ENCODE peak calls at places on chromosomes 5 and 9, in six cellular contexts. One of them, this sample, is unnamed.

GRCh38 chr5:150325426-150325825 is 22.7 kb upstream of the ARSI start:
- DNase-seq in GM12878: no peak
- DNase-seq in H1: no peak
- DNase-seq in HepG2: no peak
- DNase-seq in HCT116: no peak
- DNase-seq in endothelial cell of umbilical vein: no peak
- DNase-seq in this sample: no peak

GRCh38 chr5:154487541-154487940 is 9.5 kb upstream of the HAND1 start:
- DNase-seq in endothelial cell of umbilical vein: no peak
- DNase-seq in GM12878: peak
- DNase-seq in H1: no peak
- DNase-seq in HCT116: no peak
- DNase-seq in HepG2: no peak
- DNase-seq in this sample: no peak

GRCh38 chr9:133700861-133701320 is 37.3 kb downstream of the SARDH start:
- DNase-seq in endothelial cell of umbilical vein: no peak
- DNase-seq in HepG2: no peak
- DNase-seq in H1: no peak
- DNase-seq in HCT116: no peak
- DNase-seq in GM12878: no peak
- DNase-seq in this sample: no peak

GRCh38 chr9:38362912-38363588 is 29.5 kb upstream of the ALDH1B1 start:
- DNase-seq in HepG2: peak
- DNase-seq in GM12878: peak
- DNase-seq in HCT116: peak
- DNase-seq in H1: no peak
- DNase-seq in endothelial cell of umbilical vein: peak
- DNase-seq in this sample: peak

GRCh38 chr9:87599901-87600610 is 102.4 kb downstream of the DAPK1 start:
- DNase-seq in HCT116: no peak
- DNase-seq in GM12878: no peak
- DNase-seq in endothelial cell of umbilical vein: peak
- DNase-seq in H1: no peak
- DNase-seq in HepG2: peak
- DNase-seq in this sample: no peak

GRCh38 chr9:101727621-101728524 is 10.6 kb downstream of the GRIN3A start:
- DNase-seq in HCT116: no peak
- DNase-seq in HepG2: peak
- DNase-seq in GM12878: no peak
- DNase-seq in endothelial cell of umbilical vein: no peak
- DNase-seq in H1: no peak
- DNase-seq in this sample: peak

GRCh38 chr9:110016340-110016739 is 191.6 kb downstream of the C9orf152 start:
- DNase-seq in H1: no peak
- DNase-seq in HCT116: peak
- DNase-seq in HepG2: peak
- DNase-seq in GM12878: no peak
- DNase-seq in endothelial cell of umbilical vein: peak
- DNase-seq in this sample: no peak

GRCh38 chr9:123399803-123400378 is 43.9 kb downstream of the CRB2 start:
- DNase-seq in GM12878: no peak
- DNase-seq in endothelial cell of umbilical vein: peak
- DNase-seq in HCT116: no peak
- DNase-seq in H1: peak
- DNase-seq in HepG2: no peak
- DNase-seq in this sample: peak

GRCh38 chr9:70563437-70564204 is 149.2 kb upstream of the KLF9 start:
- DNase-seq in GM12878: peak
- DNase-seq in HCT116: no peak
- DNase-seq in HepG2: no peak
- DNase-seq in H1: no peak
- DNase-seq in endothelial cell of umbilical vein: no peak
- DNase-seq in this sample: no peak

GRCh38 chr9:69579749-69580581 is 92.2 kb downstream of the APBA1 start:
- DNase-seq in GM12878: no peak
- DNase-seq in H1: no peak
- DNase-seq in HCT116: no peak
- DNase-seq in endothelial cell of umbilical vein: no peak
- DNase-seq in HepG2: peak
- DNase-seq in this sample: no peak

GRCh38 chr9:133131506-133131905 is 10.5 kb upstream of the RALGDS start:
- DNase-seq in HCT116: no peak
- DNase-seq in H1: no peak
- DNase-seq in GM12878: no peak
- DNase-seq in endothelial cell of umbilical vein: no peak
- DNase-seq in HepG2: no peak
- DNase-seq in this sample: no peak

GRCh38 chr5:123490974-123491373 is 21.0 kb upstream of the CSNK1G3 start:
- DNase-seq in HepG2: no peak
- DNase-seq in H1: no peak
- DNase-seq in HCT116: no peak
- DNase-seq in endothelial cell of umbilical vein: no peak
- DNase-seq in GM12878: no peak
- DNase-seq in this sample: no peak

GRCh38 chr5:130624805-130625204 is 540.3 kb downstream of the HINT1 start:
- DNase-seq in GM12878: no peak
- DNase-seq in endothelial cell of umbilical vein: no peak
- DNase-seq in HepG2: no peak
- DNase-seq in HCT116: no peak
- DNase-seq in H1: no peak
- DNase-seq in this sample: no peak

GRCh38 chr5:134184155-134185135 is 7.7 kb upstream of the SKP1 start:
- DNase-seq in GM12878: peak
- DNase-seq in endothelial cell of umbilical vein: peak
- DNase-seq in HepG2: peak
- DNase-seq in H1: peak
- DNase-seq in HCT116: peak
- DNase-seq in this sample: peak

GRCh38 chr5:144815131-144815530 is 644.5 kb downstream of the KCTD16 start:
- DNase-seq in HepG2: no peak
- DNase-seq in endothelial cell of umbilical vein: no peak
- DNase-seq in H1: no peak
- DNase-seq in HCT116: no peak
- DNase-seq in GM12878: no peak
- DNase-seq in this sample: no peak

GRCh38 chr9:117718701-117719100 is 14.5 kb downstream of the TLR4 start:
- DNase-seq in H1: no peak
- DNase-seq in endothelial cell of umbilical vein: no peak
- DNase-seq in HepG2: no peak
- DNase-seq in GM12878: no peak
- DNase-seq in HCT116: no peak
- DNase-seq in this sample: no peak

GRCh38 chr9:83536332-83536731 is 1.9 kb downstream of the FRMD3 start:
- DNase-seq in GM12878: no peak
- DNase-seq in HCT116: no peak
- DNase-seq in H1: no peak
- DNase-seq in endothelial cell of umbilical vein: no peak
- DNase-seq in HepG2: no peak
- DNase-seq in this sample: no peak

GRCh38 chr5:39624268-39624886 is 199.6 kb upstream of the DAB2 start:
- DNase-seq in HCT116: peak
- DNase-seq in endothelial cell of umbilical vein: no peak
- DNase-seq in GM12878: peak
- DNase-seq in H1: no peak
- DNase-seq in HepG2: peak
- DNase-seq in this sample: peak

GRCh38 chr5:68171101-68171558 is 44.4 kb upstream of the PIK3R1 start:
- DNase-seq in GM12878: no peak
- DNase-seq in HCT116: no peak
- DNase-seq in HepG2: no peak
- DNase-seq in endothelial cell of umbilical vein: no peak
- DNase-seq in H1: no peak
- DNase-seq in this sample: no peak
- TF ChIP-seq POLR2AphosphoS5 in GM12878: no peak
- TF ChIP-seq POLR2AphosphoS5 in HCT116: no peak
- TF ChIP-seq POLR2AphosphoS5 in HepG2: no peak
- TF ChIP-seq POLR2AphosphoS5 in endothelial cell of umbilical vein: no peak
- TF ChIP-seq POLR2AphosphoS5 in H1: no peak
- TF ChIP-seq POLR2AphosphoS5 in this sample: no peak

DNA sequence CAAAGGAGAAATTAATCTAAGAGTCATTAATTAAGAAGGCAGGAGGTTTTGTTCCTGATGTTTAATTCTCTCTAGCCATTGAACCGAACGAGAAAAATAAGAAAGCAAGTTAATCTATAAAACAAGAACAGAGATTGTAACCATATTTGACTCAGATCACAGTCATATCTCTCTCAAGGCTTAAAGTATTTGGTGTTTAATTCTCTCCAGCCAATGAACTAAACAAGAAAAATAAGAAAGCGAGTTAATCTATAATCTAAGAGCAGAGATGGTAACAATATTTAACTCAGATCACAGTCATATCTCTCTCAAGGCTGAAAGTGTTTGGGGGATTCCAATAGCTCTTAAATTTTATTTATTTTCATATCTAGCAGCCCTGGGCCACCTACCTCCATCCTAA is 74.4 kb upstream of the SHISAL2B start:
- DNase-seq in H1: no peak
- DNase-seq in HepG2: no peak
- DNase-seq in endothelial cell of umbilical vein: no peak
- DNase-seq in GM12878: peak
- DNase-seq in HCT116: no peak
- DNase-seq in this sample: no peak
- H3K4me2 ChIP-seq in H1: no peak
- H3K4me2 ChIP-seq in HepG2: no peak
- H3K4me2 ChIP-seq in endothelial cell of umbilical vein: no peak
- H3K4me2 ChIP-seq in GM12878: no peak
- H3K4me2 ChIP-seq in HCT116: no peak
- H3K4me2 ChIP-seq in this sample: no peak

DNA sequence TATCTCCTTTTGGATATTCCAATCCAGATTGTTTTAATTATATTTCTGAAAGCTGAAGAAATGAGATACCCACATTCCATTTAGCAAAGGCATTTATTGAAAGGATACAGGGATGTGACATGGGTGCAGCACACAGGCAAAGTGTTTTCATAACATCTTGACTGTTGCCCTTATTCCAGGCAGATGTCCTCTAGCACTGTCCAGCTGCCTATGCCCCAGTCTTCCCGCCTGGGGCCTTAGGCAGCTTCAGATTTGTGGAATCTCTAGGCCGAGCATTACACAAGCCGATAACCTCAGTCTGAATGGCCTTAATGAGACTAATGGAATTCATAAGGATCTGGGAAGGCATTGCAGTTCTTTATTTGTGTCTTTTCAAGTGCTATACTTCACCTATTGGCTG is 9.8 kb upstream of the ATG10 start:
- DNase-seq in HCT116: no peak
- DNase-seq in endothelial cell of umbilical vein: no peak
- DNase-seq in H1: no peak
- DNase-seq in HepG2: no peak
- DNase-seq in GM12878: no peak
- DNase-seq in this sample: no peak
- TF ChIP-seq POLR2AphosphoS5 in HCT116: no peak
- TF ChIP-seq POLR2AphosphoS5 in endothelial cell of umbilical vein: no peak
- TF ChIP-seq POLR2AphosphoS5 in H1: no peak
- TF ChIP-seq POLR2AphosphoS5 in HepG2: no peak
- TF ChIP-seq POLR2AphosphoS5 in GM12878: no peak
- TF ChIP-seq POLR2AphosphoS5 in this sample: no peak

GRCh38 chr5:74020488-74020887 is 394.5 kb downstream of the ARHGEF28 start:
- DNase-seq in endothelial cell of umbilical vein: no peak
- DNase-seq in H1: no peak
- DNase-seq in HCT116: no peak
- DNase-seq in GM12878: no peak
- DNase-seq in HepG2: no peak
- DNase-seq in this sample: no peak
- H3K4me2 ChIP-seq in endothelial cell of umbilical vein: no peak
- H3K4me2 ChIP-seq in H1: no peak
- H3K4me2 ChIP-seq in HCT116: no peak
- H3K4me2 ChIP-seq in GM12878: no peak
- H3K4me2 ChIP-seq in HepG2: no peak
- H3K4me2 ChIP-seq in this sample: no peak

GRCh38 chr5:135230326-135230925 is 168.6 kb downstream of the MACROH2A1 start:
- DNase-seq in endothelial cell of umbilical vein: no peak
- DNase-seq in HCT116: no peak
- DNase-seq in HepG2: peak
- DNase-seq in GM12878: no peak
- DNase-seq in H1: no peak
- DNase-seq in this sample: no peak
- TF ChIP-seq POLR2AphosphoS5 in endothelial cell of umbilical vein: no peak
- TF ChIP-seq POLR2AphosphoS5 in HCT116: no peak
- TF ChIP-seq POLR2AphosphoS5 in HepG2: no peak
- TF ChIP-seq POLR2AphosphoS5 in GM12878: no peak
- TF ChIP-seq POLR2AphosphoS5 in H1: no peak
- TF ChIP-seq POLR2AphosphoS5 in this sample: no peak

GRCh38 chr5:180717989-180718388 is 21.9 kb downstream of the OR2Y1 start:
- DNase-seq in GM12878: peak
- DNase-seq in H1: no peak
- DNase-seq in endothelial cell of umbilical vein: no peak
- DNase-seq in HepG2: no peak
- DNase-seq in HCT116: no peak
- DNase-seq in this sample: no peak
- H3K4me2 ChIP-seq in GM12878: no peak
- H3K4me2 ChIP-seq in H1: no peak
- H3K4me2 ChIP-seq in endothelial cell of umbilical vein: no peak
- H3K4me2 ChIP-seq in HepG2: no peak
- H3K4me2 ChIP-seq in HCT116: no peak
- H3K4me2 ChIP-seq in this sample: no peak

DNA sequence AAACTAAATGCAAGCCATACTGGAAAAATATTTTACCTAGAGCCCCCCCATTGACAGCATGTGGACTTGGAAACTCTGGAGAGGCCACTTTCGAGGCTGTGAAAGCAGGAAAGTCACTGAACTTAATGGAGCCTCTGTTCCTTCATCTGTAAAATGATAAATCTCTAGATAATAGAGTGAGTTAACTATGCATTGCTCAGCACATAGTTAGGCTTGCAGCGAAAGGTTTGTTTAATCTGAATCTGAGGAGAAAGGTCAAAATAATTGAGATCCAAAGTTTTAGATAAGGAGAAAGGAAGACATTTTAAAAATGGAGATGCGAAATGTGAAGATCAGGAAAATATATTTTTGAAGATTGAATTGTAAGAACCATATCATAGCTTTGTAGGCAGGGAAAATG is 4.6 kb downstream of the PCSK5 start:
- DNase-seq in HCT116: no peak
- DNase-seq in endothelial cell of umbilical vein: no peak
- DNase-seq in GM12878: no peak
- DNase-seq in HepG2: no peak
- DNase-seq in H1: no peak
- DNase-seq in this sample: no peak
- TF ChIP-seq POLR2AphosphoS5 in HCT116: no peak
- TF ChIP-seq POLR2AphosphoS5 in endothelial cell of umbilical vein: no peak
- TF ChIP-seq POLR2AphosphoS5 in GM12878: no peak
- TF ChIP-seq POLR2AphosphoS5 in HepG2: no peak
- TF ChIP-seq POLR2AphosphoS5 in H1: no peak
- TF ChIP-seq POLR2AphosphoS5 in this sample: no peak

This sample was measured in GM23338.